ENCODE peak calls at places on chromosomes 5 and 9, in six cellular contexts. I is IMR-90, F is mesendoderm, X is mesenchymal stem cell, D is H9, U is H1. A is an unnamed sample.
A peak's percentile ranks its signal among the peaks of the same experiment; 100 is the strongest.

GRCh38 chr5:169626779-169627178 is 10.3 kb upstream of the DOCK2 start:
- DNase-seq in I (peak; percentile 95), F (no peak), X (peak; percentile 80), D (no peak), U (no peak), A (no peak)

GRCh38 chr9:137556069-137556838 is 4.6 kb downstream of the MRPL41 start:
- DNase-seq in I (no peak), F (no peak), X (no peak), D (no peak), U (no peak), A (no peak)

GRCh38 chr5:59361454-59361853 is 532.1 kb downstream of the PDE4D start:
- DNase-seq in I (no peak), F (no peak), X (no peak), D (no peak), U (no peak), A (no peak)

GRCh38 chr9:108582716-108583115 is 273.1 kb downstream of the ACTL7B start:
- DNase-seq in I (no peak), F (no peak), X (no peak), D (no peak), U (no peak), A (no peak)

GRCh38 chr5:132069561-132069960 is 4.0 kb upstream of the CSF2 start:
- DNase-seq in I (no peak), F (no peak), X (no peak), D (no peak), U (no peak), A (no peak)

GRCh38 chr5:133842846-133843725 is 125.3 kb downstream of the C5orf15 start:
- DNase-seq in I (no peak), F (peak; percentile 9), X (no peak), D (no peak), U (no peak), A (no peak)

GRCh38 chr5:126676195-126676624 is 75.5 kb downstream of the PHAX start:
- DNase-seq in I (peak; percentile 60), F (peak; percentile 90), X (peak; percentile 67), D (peak; percentile 73), U (no peak), A (peak; percentile 46)

GRCh38 chr5:125106881-125107280 is 360.4 kb upstream of the ZNF608 start:
- DNase-seq in I (no peak), F (no peak), X (no peak), D (no peak), U (no peak), A (no peak)

GRCh38 chr9:38318755-38319495 is 73.6 kb upstream of the ALDH1B1 start:
- DNase-seq in I (peak; percentile 72), F (peak; percentile 26), X (peak; percentile 58), D (no peak), U (no peak), A (no peak)

GRCh38 chr5:170486366-170486765 is 17.5 kb upstream of the KCNIP1 start:
- DNase-seq in I (no peak), F (no peak), X (no peak), D (no peak), U (no peak), A (no peak)

GRCh38 chr5:163760498-163760897 is 255.1 kb downstream of the MAT2B start:
- DNase-seq in I (peak; percentile 99), F (no peak), X (peak; percentile 87), D (no peak), U (no peak), A (no peak)

GRCh38 chr9:38213591-38213990 is 144.6 kb upstream of the SHB start:
- DNase-seq in I (no peak), F (no peak), X (no peak), D (no peak), U (no peak), A (no peak)

GRCh38 chr9:136949239-136949816 is 2.7 kb upstream of the LCN12 start:
- DNase-seq in I (no peak), F (no peak), X (no peak), D (no peak), U (no peak), A (no peak)

GRCh38 chr5:171629221-171630005 is 156.2 kb upstream of the SMIM23 start:
- DNase-seq in I (peak; percentile 7), F (peak; percentile 46), X (no peak), D (peak; percentile 29), U (no peak), A (no peak)

GRCh38 chr5:41793156-41793770 is 77.0 kb downstream of the OXCT1 start:
- DNase-seq in I (peak; percentile 93), F (no peak), X (peak; percentile 80), D (no peak), U (no peak), A (no peak)

GRCh38 chr9:35904338-35904737 is 1.7 kb upstream of the HRCT1 start:
- DNase-seq in I (no peak), F (no peak), X (no peak), D (no peak), U (no peak), A (no peak)

GRCh38 chr5:139426222-139426885 is 13.0 kb downstream of the DNAJC18 start:
- DNase-seq in I (peak; percentile 49), F (no peak), X (peak; percentile 55), D (no peak), U (no peak), A (no peak)

GRCh38 chr5:79795764-79796398 is 106.2 kb downstream of the CMYA5 start:
- DNase-seq in I (no peak), F (no peak), X (peak; percentile 18), D (no peak), U (no peak), A (no peak)

GRCh38 chr9:114223564-114224246 is 68.4 kb downstream of the COL27A1 start:
- DNase-seq in I (peak; percentile 81), F (peak; percentile 77), X (peak; percentile 72), D (no peak), U (no peak), A (no peak)

GRCh38 chr5:134911285-134912215 is 6.6 kb downstream of the PCBD2 start:
- DNase-seq in I (no peak), F (no peak), X (no peak), D (no peak), U (no peak), A (no peak)

GRCh38 chr9:91948061-91948422 is 2.0 kb downstream of the ROR2 start:
- DNase-seq in I (peak; percentile 16), F (peak; percentile 67), X (peak; percentile 39), D (no peak), U (no peak), A (peak; percentile 29)

GRCh38 chr5:6443326-6443725 is 5.3 kb upstream of the UBE2QL1 start:
- DNase-seq in I (no peak), F (no peak), X (no peak), D (no peak), U (no peak), A (no peak)
- H2BK15ac ChIP-seq in I (no peak overlapping the region), F (no peak overlapping the region), X (no peak overlapping the region), D (no peak overlapping the region), U (no peak overlapping the region), A (no peak overlapping the region)

DNA sequence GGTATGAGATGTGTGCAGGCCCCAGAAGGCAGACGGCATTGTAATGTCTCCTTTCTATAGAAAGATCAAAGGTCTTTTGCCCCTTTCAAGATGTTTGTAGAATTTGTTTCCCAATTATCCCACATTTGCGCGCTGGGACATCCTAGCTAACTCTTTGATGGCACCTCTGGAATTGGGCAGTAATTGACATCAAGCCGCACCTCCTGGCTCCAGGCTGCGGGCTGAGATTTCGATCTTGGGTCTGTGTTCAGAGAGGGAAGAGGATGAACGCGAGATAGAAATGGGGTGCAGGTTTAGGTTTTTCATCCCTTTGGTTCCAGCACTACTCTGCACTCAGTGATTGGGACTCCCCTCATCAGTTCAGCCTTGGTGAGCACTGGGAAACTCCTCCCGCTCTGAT is 84.8 kb upstream of the LMX1B start:
- DNase-seq in I (no peak), F (no peak), X (no peak), D (no peak), U (no peak), A (no peak)
- H3K18ac ChIP-seq in I (no peak overlapping the region), F (no peak overlapping the region), X (no peak overlapping the region), D (no peak overlapping the region), U (no peak overlapping the region), A (no peak overlapping the region)

DNA sequence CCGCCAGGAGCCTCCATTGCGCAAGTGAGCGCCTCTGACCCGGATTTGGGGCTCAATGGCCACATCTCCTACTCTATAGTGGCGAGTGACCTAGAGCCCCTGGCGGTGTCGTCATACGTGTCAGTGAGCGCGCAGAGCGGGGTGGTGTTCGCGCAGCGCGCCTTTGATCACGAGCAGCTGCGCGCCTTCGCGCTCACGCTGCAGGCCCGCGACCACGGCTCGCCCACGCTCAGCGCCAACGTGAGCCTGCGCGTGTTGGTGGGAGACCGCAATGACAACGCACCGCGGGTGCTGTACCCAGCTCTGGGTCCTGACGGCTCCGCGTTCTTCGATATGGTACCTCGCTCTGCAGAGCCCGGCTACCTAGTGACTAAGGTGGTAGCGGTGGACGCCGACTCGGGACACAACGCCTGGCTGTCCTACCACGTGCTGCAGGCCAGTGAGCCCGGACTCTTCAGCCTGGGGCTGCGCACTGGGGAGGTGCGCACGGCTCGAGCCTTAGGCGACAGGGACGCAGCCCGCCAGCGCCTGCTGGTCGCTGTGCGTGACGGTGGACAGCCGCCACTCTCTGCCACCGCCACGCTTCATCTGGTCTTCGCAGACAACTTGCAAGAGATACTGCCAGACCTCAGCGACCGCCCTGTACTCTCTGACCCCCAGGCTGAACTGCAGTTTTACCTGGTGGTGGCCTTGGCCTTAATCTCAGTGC is 1.9 kb downstream of the PCDHGB6 start:
- DNase-seq in I (no peak), F (no peak), X (no peak), D (no peak), U (no peak), A (no peak)
- H2BK15ac ChIP-seq in I (no peak overlapping the region), F (no peak overlapping the region), X (no peak overlapping the region), D (no peak overlapping the region), U (no peak overlapping the region), A (no peak overlapping the region)

GRCh38 chr9:129136446-129137049 is 25.3 kb downstream of the PTPA start:
- DNase-seq in I (no peak), F (no peak), X (no peak), D (no peak), U (no peak), A (no peak)
- H3K18ac ChIP-seq in I (no peak overlapping the region), F (no peak overlapping the region), X (no peak overlapping the region), D (no peak overlapping the region), U (no peak overlapping the region), A (no peak overlapping the region)

GRCh38 chr9:116409659-116410058 is 256.1 kb downstream of the PAPPA start:
- DNase-seq in I (no peak), F (no peak), X (no peak), D (no peak), U (no peak), A (no peak)
- H2BK15ac ChIP-seq in I (no peak overlapping the region), F (no peak overlapping the region), X (no peak overlapping the region), D (no peak overlapping the region), U (no peak overlapping the region), A (no peak overlapping the region)